ENCODE peak calls at places on chromosomes 7 and 10, in five cellular contexts. W, T, O, V and N are unnamed samples.

GRCh38 chr10:116270691-116271592 is 2.1 kb downstream of the GFRA1 start:
- DNase-seq in O (no peak), T (no peak), W (no peak), V (no peak), N (no peak)

GRCh38 chr10:59362184-59362966 is at the start of gene FAM13C:
- DNase-seq in V (no peak), O (peak; percentile 49), W (no peak), T (peak; percentile 23), N (peak; percentile 64)

GRCh38 chr10:6365384-6365783 is 162.7 kb downstream of the PFKFB3 start:
- DNase-seq in W (no peak), V (no peak), O (no peak), T (no peak), N (no peak)

GRCh38 chr10:43921478-43921877 is 272.8 kb upstream of the ZNF32 start:
- DNase-seq in V (no peak), W (no peak), T (no peak), O (no peak), N (no peak)

GRCh38 chr10:67036808-67037207 is 111.0 kb downstream of the LRRTM3 start:
- DNase-seq in T (no peak), O (no peak), W (no peak), V (peak; percentile 87), N (no peak)

GRCh38 chr7:66696774-66697191 is 43.8 kb upstream of the RABGEF1 start:
- DNase-seq in W (no peak), T (no peak), V (no peak), O (no peak), N (no peak)

GRCh38 chr10:99276848-99277486 is 41.3 kb upstream of the HPSE2 start:
- DNase-seq in O (peak; percentile 12), W (no peak), T (no peak), V (peak; percentile 19), N (peak; percentile 25)

GRCh38 chr7:85972504-85973141 is 671.1 kb upstream of the GRM3 start:
- DNase-seq in V (no peak), O (no peak), W (no peak), T (no peak), N (no peak)

GRCh38 chr7:149776848-149777407 is 3.5 kb upstream of the ZNF467 start:
- DNase-seq in V (no peak), O (no peak), T (no peak), W (no peak), N (no peak)

GRCh38 chr7:81908220-81908619 is 138.4 kb upstream of the HGF start:
- DNase-seq in V (no peak), T (no peak), O (no peak), W (no peak), N (no peak)

GRCh38 chr7:138720286-138720685 is 19.1 kb upstream of the SVOPL start:
- DNase-seq in V (no peak), W (no peak), O (no peak), T (no peak), N (no peak)

GRCh38 chr10:11279286-11279685 is 261.6 kb downstream of the CELF2 start:
- DNase-seq in T (no peak), O (no peak), W (no peak), V (no peak), N (no peak)

GRCh38 chr7:21844742-21845141 is 101.0 kb downstream of the CDCA7L start:
- DNase-seq in W (no peak), V (no peak), T (no peak), O (peak; percentile 10), N (no peak)

GRCh38 chr7:66542528-66543373 is 85.9 kb upstream of the KCTD7 start:
- DNase-seq in V (no peak), W (no peak), O (no peak), T (no peak), N (no peak)

GRCh38 chr10:58180633-58181032 is 87.1 kb downstream of the IPMK start:
- DNase-seq in V (no peak), O (peak; percentile 17), W (no peak), T (no peak), N (no peak)

GRCh38 chr7:157670490-157671357 is 333.9 kb downstream of the DNAJB6 start:
- DNase-seq in O (no peak), W (no peak), V (peak; percentile 72), T (no peak), N (no peak)

GRCh38 chr10:44935961-44936285 is 23.7 kb upstream of the RASSF4 start:
- DNase-seq in W (no peak), T (no peak), O (no peak), V (peak; percentile 83), N (no peak)

GRCh38 chr10:24952701-24953349 is 419 bp upstream of the PRTFDC1 start:
- DNase-seq in T (peak; percentile 47), O (peak; percentile 40), V (no peak), W (peak; percentile 33), N (peak; percentile 14)

GRCh38 chr10:80909254-80909653 is 371.6 kb downstream of the SH2D4B start:
- DNase-seq in V (no peak), W (no peak), O (no peak), T (no peak), N (no peak)

GRCh38 chr10:77926566-77927342 is at the start of gene DLG5:
- DNase-seq in V (no peak), T (peak; percentile 30), W (no peak), O (peak; percentile 68), N (peak; percentile 46)

GRCh38 chr7:136998495-136998894 is 130.0 kb downstream of the CHRM2 start:
- DNase-seq in W (no peak), T (no peak), O (no peak), V (no peak), N (no peak)

GRCh38 chr10:11869743-11870460 is 46.7 kb downstream of the PROSER2 start:
- DNase-seq in V (no peak), O (no peak), T (no peak), W (no peak), N (no peak)

GRCh38 chr10:3077940-3078630 is 10.7 kb downstream of the PFKP start:
- DNase-seq in T (no peak), V (no peak), W (no peak), O (peak; percentile 60), N (no peak)

GRCh38 chr10:97517778-97518561 is 19.2 kb downstream of the UBTD1 start:
- DNase-seq in T (no peak), V (no peak), O (no peak), W (no peak), N (no peak)

GRCh38 chr10:13990918-13991317 is 339.8 kb downstream of the FRMD4A start:
- DNase-seq in T (no peak), W (no peak), O (no peak), V (no peak), N (no peak)

GRCh38 chr7:2978403-2978802 is 65.3 kb downstream of the CARD11 start:
- DNase-seq in V (peak; percentile 25), O (peak; percentile 60), W (peak; percentile 46), T (peak; percentile 63), N (peak; percentile 95)

GRCh38 chr7:90710466-90710850 is 114.3 kb downstream of the CDK14 start:
- DNase-seq in T (no peak), O (no peak), W (no peak), V (no peak), N (peak; percentile 39)

GRCh38 chr7:15839415-15840100 is 153.1 kb upstream of the MEOX2 start:
- DNase-seq in W (no peak), T (no peak), O (no peak), V (no peak), N (no peak)

GRCh38 chr7:123665157-123665556 is 9.5 kb downstream of the LMOD2 start:
- DNase-seq in W (no peak), V (no peak), T (no peak), O (no peak), N (no peak)

GRCh38 chr7:150954201-150954985 is 23.7 kb downstream of the KCNH2 start:
- DNase-seq in T (no peak), W (no peak), O (no peak), V (no peak), N (no peak)

GRCh38 chr7:127900735-127901685 is 130.2 kb downstream of the LRRC4 start:
- DNase-seq in T (no peak), V (no peak), O (no peak), W (no peak), N (no peak)

GRCh38 chr10:49308881-49309280 is 9.9 kb downstream of the C10orf71 start:
- DNase-seq in O (no peak), V (no peak), W (no peak), T (no peak), N (no peak)

GRCh38 chr7:26507375-26508068 is 215.9 kb downstream of the SNX10 start:
- DNase-seq in O (no peak), W (no peak), T (no peak), V (no peak), N (no peak)